ENCODE peak calls at places on chromosomes 5 and 9, in four cellular contexts. Z is HEK293T; B is HT-29; W is activated T-helper 9 cell treated with anti-CD3 and anti-CD28 coated beads, Interleukin-2, amount 50 U/mL, for 16 hours. M is an unnamed sample.

GRCh38 chr5:456351-457194 is 13.6 kb downstream of the EXOC3 start:
- DNase-seq in Z (no peak), B (no peak), W (no peak), M (no peak)

GRCh38 chr9:136326061-136326776 is 1.1 kb upstream of the GPSM1 start:
- DNase-seq in Z (no peak), B (no peak), W (no peak), M (no peak)

GRCh38 chr9:137300607-137301085 is 1.4 kb downstream of the NRARP start:
- DNase-seq in Z (peak; percentile 47), B (peak; percentile 74), W (no peak), M (no peak)

GRCh38 chr9:96423322-96423984 is 5.3 kb upstream of the ZNF367 start:
- DNase-seq in Z (no peak), B (no peak), W (no peak), M (no peak)

GRCh38 chr9:83503881-83504280 is 34.3 kb downstream of the FRMD3 start:
- DNase-seq in Z (no peak), B (no peak), W (no peak), M (no peak)

GRCh38 chr5:8517461-8517860 is 648.5 kb downstream of the MTRR start:
- DNase-seq in Z (no peak), B (no peak), W (no peak), M (no peak)

GRCh38 chr9:31745886-31746285 is 638.6 kb upstream of the ACO1 start:
- DNase-seq in Z (no peak), B (no peak), W (no peak), M (no peak)

GRCh38 chr9:92547356-92547755 is 11.6 kb upstream of the ECM2 start:
- DNase-seq in Z (no peak), B (no peak), W (no peak), M (no peak)

GRCh38 chr5:135204151-135204600 is 170.1 kb upstream of the PITX1 start:
- DNase-seq in Z (no peak), B (peak; percentile 48), W (no peak), M (no peak)

GRCh38 chr9:37248651-37249163 is 128.3 kb downstream of the ZCCHC7 start:
- DNase-seq in Z (no peak), B (no peak), W (no peak), M (no peak)

GRCh38 chr9:5569891-5570290 is 59.0 kb upstream of the RIC1 start:
- DNase-seq in Z (no peak), B (no peak), W (no peak), M (no peak)

GRCh38 chr9:134061688-134062371 is 6.0 kb downstream of the BRD3 start:
- DNase-seq in Z (no peak), B (no peak), W (no peak), M (no peak)

GRCh38 chr5:139665626-139666025 is 17.5 kb downstream of the CXXC5 start:
- DNase-seq in Z (no peak), B (no peak), W (no peak), M (no peak)

GRCh38 chr5:1737790-1738405 is 61.7 kb downstream of the MRPL36 start:
- DNase-seq in Z (peak; percentile 39), B (peak; percentile 65), W (no peak), M (no peak)

GRCh38 chr9:77495834-77496671 is 152.1 kb downstream of the GNA14 start:
- DNase-seq in Z (no peak), B (no peak), W (no peak), M (no peak)

GRCh38 chr9:15249042-15249818 is 57.8 kb downstream of the TTC39B start:
- DNase-seq in Z (no peak), B (no peak), W (no peak), M (no peak)

GRCh38 chr5:149801307-149801985 is 71.3 kb downstream of the PPARGC1B start:
- DNase-seq in Z (no peak), B (no peak), W (no peak), M (no peak)

GRCh38 chr9:136754626-136755284 is 3.3 kb downstream of the LCN8 start:
- DNase-seq in Z (no peak), B (no peak), W (no peak), M (no peak)

GRCh38 chr5:135455876-135456237 is 3.7 kb upstream of the TIFAB start:
- DNase-seq in Z (no peak), B (no peak), W (no peak), M (no peak)

M was measured in activated T-helper 1 cell treated with Interleukin-2 at 50 U/mL for 16 hours.